ENCODE peak calls at places on chromosomes 11 and 22, in five cellular contexts. M is NB4, N is testis, A is ovary, K is pancreas. H is an unnamed sample.

GRCh38 chr11:76598426-76598839 is 72.1 kb downstream of the LRRC32 start:
- DNase-seq in M (peak; percentile 71), N (peak; percentile 76), A (no peak), K (no peak), H (no peak)

GRCh38 chr11:94563176-94563847 is 3.9 kb upstream of the PIWIL4 start:
- DNase-seq in M (peak; percentile 60), N (no peak), A (no peak), K (no peak), H (no peak)

GRCh38 chr11:104858882-104859735 is 39.2 kb downstream of the CASP12 start:
- DNase-seq in M (peak; percentile 81), N (no peak), A (no peak), K (no peak), H (no peak)

GRCh38 chr11:838441-839279 is 3.7 kb downstream of the POLR2L start:
- DNase-seq in M (peak; percentile 60), N (no peak), A (no peak), K (no peak), H (no peak)

GRCh38 chr11:40306938-40307548 is 1152.4 kb downstream of the LRRC4C start:
- DNase-seq in M (peak; percentile 56), N (no peak), A (no peak), K (no peak), H (no peak)

GRCh38 chr22:27336151-27337090 is 465.1 kb downstream of the MN1 start:
- DNase-seq in M (no peak), N (no peak), A (no peak), K (no peak), H (no peak)

GRCh38 chr11:3341298-3341697 is 37.6 kb downstream of the ZNF195 start:
- DNase-seq in M (peak; percentile 71), N (peak; percentile 68), A (peak; percentile 39), K (peak; percentile 59), H (no peak)

GRCh38 chr22:50040717-50041116 is 17.4 kb downstream of the TTLL8 start:
- DNase-seq in M (no peak), N (no peak), A (no peak), K (no peak), H (no peak)

GRCh38 chr11:76524919-76525318 is 80.1 kb downstream of the EMSY start:
- DNase-seq in M (no peak), N (no peak), A (no peak), K (peak; percentile 35), H (peak; percentile 92)

GRCh38 chr11:68312780-68313573 is 586 bp downstream of the LRP5 start:
- DNase-seq in M (peak; percentile 53), N (no peak), A (no peak), K (no peak), H (no peak)

GRCh38 chr11:58900479-58901420 is 38.5 kb upstream of the GLYATL1 start:
- DNase-seq in M (peak; percentile 73), N (peak; percentile 89), A (no peak), K (peak; percentile 74), H (peak; percentile 87)

GRCh38 chr22:46233231-46233630 is 16.9 kb downstream of the CDPF1 start:
- DNase-seq in M (peak; percentile 76), N (peak; percentile 48), A (no peak), K (peak; percentile 72), H (no peak)

GRCh38 chr22:27120036-27120435 is 462.6 kb downstream of the MIAT start:
- DNase-seq in M (no peak), N (no peak), A (no peak), K (no peak), H (no peak)

GRCh38 chr22:28810839-28811491 is 10.6 kb upstream of the XBP1 start:
- DNase-seq in M (peak; percentile 93), N (no peak), A (no peak), K (no peak), H (no peak)

GRCh38 chr11:130827697-130828377 is 88.4 kb downstream of the SNX19 start:
- DNase-seq in M (peak; percentile 61), N (peak; percentile 79), A (peak; percentile 54), K (peak; percentile 35), H (no peak)

GRCh38 chr22:29994941-29995340 is 85.3 kb upstream of the HORMAD2 start:
- DNase-seq in M (no peak), N (no peak), A (no peak), K (no peak), H (peak; percentile 59)

GRCh38 chr11:72710278-72710677 is 36.1 kb upstream of the PDE2A start:
- DNase-seq in M (no peak), N (no peak), A (no peak), K (no peak), H (no peak)

GRCh38 chr11:69535928-69536327 is 54.5 kb downstream of the LINC01488 start:
- DNase-seq in M (no peak), N (no peak), A (no peak), K (no peak), H (no peak)

GRCh38 chr22:30694171-30694637 is 470 bp upstream of the OSBP2 start:
- DNase-seq in M (peak; percentile 8), N (peak; percentile 77), A (peak; percentile 65), K (peak; percentile 74), H (peak; percentile 31)

GRCh38 chr22:49253656-49254055 is 574.0 kb downstream of the BRD1 start:
- DNase-seq in M (no peak), N (no peak), A (no peak), K (no peak), H (no peak)

GRCh38 chr11:16148301-16148787 is 208.0 kb downstream of the SOX6 start:
- DNase-seq in M (no peak), N (no peak), A (no peak), K (no peak), H (no peak)

GRCh38 chr11:95230054-95231034 is 658 bp downstream of the SESN3 start:
- DNase-seq in M (peak; percentile 67), N (peak; percentile 28), A (peak; percentile 52), K (peak; percentile 12), H (no peak)

GRCh38 chr11:83691387-83692088 is 405.4 kb upstream of the CCDC90B start:
- DNase-seq in M (no peak), N (peak; percentile 23), A (no peak), K (peak; percentile 22), H (peak; percentile 75)

GRCh38 chr11:127106142-127106541 is 105.6 kb upstream of the KIRREL3 start:
- DNase-seq in M (no peak), N (no peak), A (no peak), K (peak; percentile 25), H (peak; percentile 3)

GRCh38 chr11:15985127-15985862 is 371.1 kb downstream of the SOX6 start:
- DNase-seq in M (no peak), N (no peak), A (no peak), K (no peak), H (no peak)

GRCh38 chr11:34318111-34319037 is 39.4 kb downstream of the ABTB2 start:
- DNase-seq in M (no peak), N (no peak), A (no peak), K (no peak), H (peak; percentile 41)

GRCh38 chr11:117381481-117381880 is 53.8 kb downstream of the CEP164 start:
- DNase-seq in M (no peak), N (no peak), A (no peak), K (no peak), H (no peak)
- H3K4me3 ChIP-seq in M (no peak overlapping the region), N (no peak overlapping the region), A (no peak overlapping the region), K (no peak overlapping the region), H (no peak overlapping the region)

DNA sequence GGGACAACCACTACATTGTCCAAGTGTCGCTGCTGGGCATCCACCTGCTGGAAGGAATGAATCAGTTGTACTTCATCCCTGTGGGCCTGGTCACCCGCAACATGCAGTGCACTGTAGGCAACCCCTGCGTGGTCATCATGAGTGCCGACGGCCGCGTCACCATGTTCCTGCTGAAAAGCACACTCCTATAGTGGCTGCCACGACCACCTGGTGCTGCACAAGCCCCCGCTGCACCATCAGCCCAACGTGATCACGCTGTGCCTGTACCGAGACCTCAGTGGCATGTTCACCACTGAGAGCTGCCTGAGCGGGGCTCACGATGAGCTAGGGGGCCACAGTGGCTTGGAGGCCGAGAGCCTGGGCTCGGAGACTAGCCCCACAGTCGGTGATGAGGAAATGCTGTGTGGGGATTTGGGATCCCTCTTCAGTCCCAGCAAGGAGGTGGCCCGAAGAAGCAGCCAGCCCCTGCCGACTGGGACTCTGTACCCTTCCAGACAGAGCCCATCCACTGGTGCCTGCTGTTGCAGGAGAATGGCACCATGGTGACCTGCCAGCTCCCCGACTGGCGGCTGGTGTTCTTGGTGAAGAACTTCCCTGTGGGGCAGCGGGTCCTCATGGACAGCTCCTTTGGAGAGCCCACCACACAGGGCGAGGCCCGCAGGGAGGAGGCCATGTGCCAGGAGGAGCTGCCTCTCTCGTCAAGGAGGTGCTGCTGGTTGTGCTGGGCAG is 15.7 kb upstream of the SLC5A4 start:
- DNase-seq in M (no peak), N (no peak), A (no peak), K (no peak), H (no peak)
- TF ChIP-seq CTCF in M (no peak), N (no peak), A (no peak), K (no peak), H (no peak)

GRCh38 chr11:9955387-9955786 is 291.5 kb downstream of the SWAP70 start:
- DNase-seq in M (no peak), N (no peak), A (no peak), K (no peak), H (no peak)

GRCh38 chr11:9947231-9947864 is 283.5 kb downstream of the SWAP70 start:
- DNase-seq in M (no peak), N (no peak), A (no peak), K (no peak), H (no peak)

GRCh38 chr11:9950462-9950861 is 286.6 kb downstream of the SWAP70 start:
- DNase-seq in M (no peak), N (no peak), A (no peak), K (no peak), H (no peak)

GRCh38 chr11:9953994-9954626 is 290.2 kb downstream of the SWAP70 start:
- DNase-seq in M (no peak), N (no peak), A (no peak), K (no peak), H (no peak)

DNA sequence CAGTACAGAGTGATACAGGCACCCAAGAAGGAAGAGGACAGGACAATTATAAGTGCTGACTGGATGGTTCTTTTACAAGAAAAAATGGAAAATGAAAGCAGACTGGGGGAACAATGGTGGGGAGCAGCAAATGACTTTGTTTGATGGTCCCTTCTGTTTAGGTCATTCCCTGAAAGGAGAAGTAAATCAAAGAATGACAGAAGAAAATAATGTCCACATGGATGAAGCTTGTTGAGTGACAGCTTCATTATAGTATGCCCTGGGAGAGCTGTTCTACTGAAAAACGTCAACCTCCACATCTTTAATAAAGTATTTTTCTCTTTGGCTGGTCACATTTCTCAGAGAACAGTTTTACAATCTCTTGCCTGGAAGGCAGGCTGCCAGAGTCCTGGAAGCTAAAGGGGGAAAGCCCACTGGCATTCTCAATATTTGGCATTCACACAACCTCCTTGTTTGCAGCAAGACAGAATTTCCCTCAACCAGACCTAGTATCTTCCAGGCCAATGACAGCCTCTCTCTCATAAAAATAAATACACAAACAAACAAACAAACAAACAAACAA is 287.9 kb downstream of the SWAP70 start:
- DNase-seq in M (no peak), N (no peak), A (no peak), K (no peak), H (no peak)
- H3K4me3 ChIP-seq in M (no peak overlapping the region), N (no peak overlapping the region), A (no peak overlapping the region), K (no peak overlapping the region), H (no peak overlapping the region)

DNA sequence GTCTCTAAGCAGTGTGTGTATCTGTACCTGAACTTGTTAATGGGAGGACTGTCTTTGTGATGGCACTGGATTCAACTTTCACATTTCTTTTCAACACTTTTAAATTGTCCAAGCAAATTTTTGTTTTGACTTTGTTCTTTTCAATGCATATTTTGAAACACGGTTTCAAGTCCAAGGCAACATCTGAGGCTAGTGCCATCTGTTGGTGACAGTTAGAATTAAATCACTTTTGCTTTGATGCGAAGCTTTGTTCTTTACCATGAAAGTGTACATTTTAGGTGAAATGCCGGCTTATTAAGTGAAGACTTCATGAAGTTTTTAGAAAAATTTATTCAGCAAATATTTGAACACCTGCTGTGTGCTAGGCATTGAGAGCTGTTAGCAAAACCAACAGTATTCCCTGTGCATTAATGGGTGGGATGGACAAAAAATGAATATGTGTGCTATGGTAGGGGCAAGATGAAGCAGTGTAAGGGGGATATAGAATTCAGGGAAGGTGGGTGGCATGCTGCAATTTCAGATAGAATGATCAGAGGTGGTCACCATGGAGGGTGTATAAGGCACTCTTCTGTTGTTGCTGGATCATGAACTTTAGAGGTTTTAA is 70.2 kb downstream of the DDX10 start:
- DNase-seq in M (peak; percentile 39), N (no peak), A (no peak), K (no peak), H (no peak)
- TF ChIP-seq CTCF in M (peak; percentile 35), N (peak; percentile 49), A (no peak), K (no peak), H (peak; percentile 52)